ENCODE peak calls at places on chromosomes 11 and 22, in five cellular contexts. One of them, this sample, is unnamed.

GRCh38 chr11:126034026-126034822 is 28.4 kb downstream of the CDON start:
- DNase-seq in naive thymus-derived CD4-positive, alpha-beta T cell: no peak
- DNase-seq in stimulated activated CD4-positive, alpha-beta T cell treated with anti-CD3 and anti-CD28 coated beads, Interleukin-1b, Interleukin-23, amount 100 ng/mL, for 4 hours: no peak
- DNase-seq in GOT3: no peak
- DNase-seq in cerebellar cortex: no peak
- DNase-seq in this sample: no peak

GRCh38 chr22:45341503-45341902 is 31.8 kb downstream of the FAM118A start:
- DNase-seq in naive thymus-derived CD4-positive, alpha-beta T cell: peak
- DNase-seq in stimulated activated CD4-positive, alpha-beta T cell treated with anti-CD3 and anti-CD28 coated beads, Interleukin-1b, Interleukin-23, amount 100 ng/mL, for 4 hours: no peak
- DNase-seq in GOT3: no peak
- DNase-seq in cerebellar cortex: no peak
- DNase-seq in this sample: no peak

GRCh38 chr11:5204787-5205186 is 4.3 kb upstream of the OR51V1 start:
- DNase-seq in naive thymus-derived CD4-positive, alpha-beta T cell: no peak
- DNase-seq in stimulated activated CD4-positive, alpha-beta T cell treated with anti-CD3 and anti-CD28 coated beads, Interleukin-1b, Interleukin-23, amount 100 ng/mL, for 4 hours: no peak
- DNase-seq in GOT3: no peak
- DNase-seq in cerebellar cortex: peak
- DNase-seq in this sample: peak

GRCh38 chr11:35976434-35976833 is 32.6 kb downstream of the LDLRAD3 start:
- DNase-seq in naive thymus-derived CD4-positive, alpha-beta T cell: no peak
- DNase-seq in stimulated activated CD4-positive, alpha-beta T cell treated with anti-CD3 and anti-CD28 coated beads, Interleukin-1b, Interleukin-23, amount 100 ng/mL, for 4 hours: no peak
- DNase-seq in GOT3: no peak
- DNase-seq in cerebellar cortex: no peak
- DNase-seq in this sample: no peak

GRCh38 chr22:36327922-36328551 is 59.7 kb downstream of the MYH9 start:
- DNase-seq in naive thymus-derived CD4-positive, alpha-beta T cell: no peak
- DNase-seq in stimulated activated CD4-positive, alpha-beta T cell treated with anti-CD3 and anti-CD28 coated beads, Interleukin-1b, Interleukin-23, amount 100 ng/mL, for 4 hours: no peak
- DNase-seq in GOT3: no peak
- DNase-seq in cerebellar cortex: no peak
- DNase-seq in this sample: no peak

GRCh38 chr11:5719703-5720495 is 16.3 kb upstream of the OR56B1 start:
- DNase-seq in naive thymus-derived CD4-positive, alpha-beta T cell: no peak
- DNase-seq in stimulated activated CD4-positive, alpha-beta T cell treated with anti-CD3 and anti-CD28 coated beads, Interleukin-1b, Interleukin-23, amount 100 ng/mL, for 4 hours: no peak
- DNase-seq in GOT3: no peak
- DNase-seq in cerebellar cortex: no peak
- DNase-seq in this sample: no peak

GRCh38 chr11:72085836-72086475 is 5.3 kb downstream of the LRRC51 start:
- DNase-seq in naive thymus-derived CD4-positive, alpha-beta T cell: no peak
- DNase-seq in stimulated activated CD4-positive, alpha-beta T cell treated with anti-CD3 and anti-CD28 coated beads, Interleukin-1b, Interleukin-23, amount 100 ng/mL, for 4 hours: no peak
- DNase-seq in GOT3: no peak
- DNase-seq in cerebellar cortex: peak
- DNase-seq in this sample: no peak

GRCh38 chr11:14094481-14095037 is 132.0 kb downstream of the SPON1 start:
- DNase-seq in naive thymus-derived CD4-positive, alpha-beta T cell: no peak
- DNase-seq in stimulated activated CD4-positive, alpha-beta T cell treated with anti-CD3 and anti-CD28 coated beads, Interleukin-1b, Interleukin-23, amount 100 ng/mL, for 4 hours: no peak
- DNase-seq in GOT3: no peak
- DNase-seq in cerebellar cortex: no peak
- DNase-seq in this sample: no peak

GRCh38 chr22:24984122-24984521 is 31.6 kb downstream of the KIAA1671 start:
- DNase-seq in naive thymus-derived CD4-positive, alpha-beta T cell: no peak
- DNase-seq in stimulated activated CD4-positive, alpha-beta T cell treated with anti-CD3 and anti-CD28 coated beads, Interleukin-1b, Interleukin-23, amount 100 ng/mL, for 4 hours: no peak
- DNase-seq in GOT3: no peak
- DNase-seq in cerebellar cortex: no peak
- DNase-seq in this sample: no peak

GRCh38 chr22:50173983-50174355 is 3.4 kb downstream of the PANX2 start:
- DNase-seq in naive thymus-derived CD4-positive, alpha-beta T cell: no peak
- DNase-seq in stimulated activated CD4-positive, alpha-beta T cell treated with anti-CD3 and anti-CD28 coated beads, Interleukin-1b, Interleukin-23, amount 100 ng/mL, for 4 hours: no peak
- DNase-seq in GOT3: no peak
- DNase-seq in cerebellar cortex: no peak
- DNase-seq in this sample: no peak

GRCh38 chr11:97905101-97905500 is 1115.6 kb upstream of the CNTN5 start:
- DNase-seq in naive thymus-derived CD4-positive, alpha-beta T cell: no peak
- DNase-seq in stimulated activated CD4-positive, alpha-beta T cell treated with anti-CD3 and anti-CD28 coated beads, Interleukin-1b, Interleukin-23, amount 100 ng/mL, for 4 hours: no peak
- DNase-seq in GOT3: no peak
- DNase-seq in cerebellar cortex: no peak
- DNase-seq in this sample: no peak

GRCh38 chr11:85826096-85826855 is 15.3 kb upstream of the SYTL2 start:
- DNase-seq in naive thymus-derived CD4-positive, alpha-beta T cell: no peak
- DNase-seq in stimulated activated CD4-positive, alpha-beta T cell treated with anti-CD3 and anti-CD28 coated beads, Interleukin-1b, Interleukin-23, amount 100 ng/mL, for 4 hours: no peak
- DNase-seq in GOT3: no peak
- DNase-seq in cerebellar cortex: peak
- DNase-seq in this sample: no peak

GRCh38 chr11:40328890-40329617 is 1130.4 kb downstream of the LRRC4C start:
- DNase-seq in naive thymus-derived CD4-positive, alpha-beta T cell: no peak
- DNase-seq in stimulated activated CD4-positive, alpha-beta T cell treated with anti-CD3 and anti-CD28 coated beads, Interleukin-1b, Interleukin-23, amount 100 ng/mL, for 4 hours: no peak
- DNase-seq in GOT3: peak
- DNase-seq in cerebellar cortex: no peak
- DNase-seq in this sample: no peak

GRCh38 chr11:129704831-129705230 is 110.8 kb upstream of the TMEM45B start:
- DNase-seq in naive thymus-derived CD4-positive, alpha-beta T cell: no peak
- DNase-seq in stimulated activated CD4-positive, alpha-beta T cell treated with anti-CD3 and anti-CD28 coated beads, Interleukin-1b, Interleukin-23, amount 100 ng/mL, for 4 hours: no peak
- DNase-seq in GOT3: no peak
- DNase-seq in cerebellar cortex: no peak
- DNase-seq in this sample: peak

GRCh38 chr22:39223091-39223710 is 21.6 kb downstream of the PDGFB start:
- DNase-seq in naive thymus-derived CD4-positive, alpha-beta T cell: no peak
- DNase-seq in stimulated activated CD4-positive, alpha-beta T cell treated with anti-CD3 and anti-CD28 coated beads, Interleukin-1b, Interleukin-23, amount 100 ng/mL, for 4 hours: no peak
- DNase-seq in GOT3: no peak
- DNase-seq in cerebellar cortex: peak
- DNase-seq in this sample: no peak

GRCh38 chr11:75591966-75592365 is 29.9 kb downstream of the SERPINH1 start:
- DNase-seq in naive thymus-derived CD4-positive, alpha-beta T cell: no peak
- DNase-seq in stimulated activated CD4-positive, alpha-beta T cell treated with anti-CD3 and anti-CD28 coated beads, Interleukin-1b, Interleukin-23, amount 100 ng/mL, for 4 hours: no peak
- DNase-seq in GOT3: no peak
- DNase-seq in cerebellar cortex: no peak
- DNase-seq in this sample: no peak

GRCh38 chr22:42693763-42694683 is 26.6 kb downstream of the A4GALT start:
- DNase-seq in naive thymus-derived CD4-positive, alpha-beta T cell: no peak
- DNase-seq in stimulated activated CD4-positive, alpha-beta T cell treated with anti-CD3 and anti-CD28 coated beads, Interleukin-1b, Interleukin-23, amount 100 ng/mL, for 4 hours: no peak
- DNase-seq in GOT3: no peak
- DNase-seq in cerebellar cortex: no peak
- DNase-seq in this sample: no peak

GRCh38 chr11:94787798-94788197 is 19.6 kb downstream of the AMOTL1 start:
- DNase-seq in naive thymus-derived CD4-positive, alpha-beta T cell: no peak
- DNase-seq in stimulated activated CD4-positive, alpha-beta T cell treated with anti-CD3 and anti-CD28 coated beads, Interleukin-1b, Interleukin-23, amount 100 ng/mL, for 4 hours: no peak
- DNase-seq in GOT3: no peak
- DNase-seq in cerebellar cortex: no peak
- DNase-seq in this sample: no peak

GRCh38 chr11:17979770-17980371 is 33.0 kb downstream of the SERGEF start:
- DNase-seq in naive thymus-derived CD4-positive, alpha-beta T cell: peak
- DNase-seq in stimulated activated CD4-positive, alpha-beta T cell treated with anti-CD3 and anti-CD28 coated beads, Interleukin-1b, Interleukin-23, amount 100 ng/mL, for 4 hours: peak
- DNase-seq in GOT3: no peak
- DNase-seq in cerebellar cortex: peak
- DNase-seq in this sample: peak

GRCh38 chr11:28770806-28771205 is 662.6 kb downstream of the METTL15 start:
- DNase-seq in naive thymus-derived CD4-positive, alpha-beta T cell: no peak
- DNase-seq in stimulated activated CD4-positive, alpha-beta T cell treated with anti-CD3 and anti-CD28 coated beads, Interleukin-1b, Interleukin-23, amount 100 ng/mL, for 4 hours: no peak
- DNase-seq in GOT3: no peak
- DNase-seq in cerebellar cortex: no peak
- DNase-seq in this sample: no peak

GRCh38 chr22:17269607-17270261 is 50.5 kb upstream of the ADA2 start:
- DNase-seq in naive thymus-derived CD4-positive, alpha-beta T cell: no peak
- DNase-seq in stimulated activated CD4-positive, alpha-beta T cell treated with anti-CD3 and anti-CD28 coated beads, Interleukin-1b, Interleukin-23, amount 100 ng/mL, for 4 hours: no peak
- DNase-seq in GOT3: no peak
- DNase-seq in cerebellar cortex: peak
- DNase-seq in this sample: no peak

GRCh38 chr22:45441158-45441557 is 27.7 kb downstream of the RIBC2 start:
- DNase-seq in naive thymus-derived CD4-positive, alpha-beta T cell: peak
- DNase-seq in stimulated activated CD4-positive, alpha-beta T cell treated with anti-CD3 and anti-CD28 coated beads, Interleukin-1b, Interleukin-23, amount 100 ng/mL, for 4 hours: peak
- DNase-seq in GOT3: no peak
- DNase-seq in cerebellar cortex: peak
- DNase-seq in this sample: peak

GRCh38 chr11:78350101-78350645 is 67.4 kb downstream of the GAB2 start:
- DNase-seq in naive thymus-derived CD4-positive, alpha-beta T cell: no peak
- DNase-seq in stimulated activated CD4-positive, alpha-beta T cell treated with anti-CD3 and anti-CD28 coated beads, Interleukin-1b, Interleukin-23, amount 100 ng/mL, for 4 hours: no peak
- DNase-seq in GOT3: no peak
- DNase-seq in cerebellar cortex: no peak
- DNase-seq in this sample: peak

GRCh38 chr11:71577469-71578004 is 5.1 kb downstream of the KRTAP5-11 start:
- DNase-seq in naive thymus-derived CD4-positive, alpha-beta T cell: no peak
- DNase-seq in stimulated activated CD4-positive, alpha-beta T cell treated with anti-CD3 and anti-CD28 coated beads, Interleukin-1b, Interleukin-23, amount 100 ng/mL, for 4 hours: no peak
- DNase-seq in GOT3: no peak
- DNase-seq in cerebellar cortex: no peak
- DNase-seq in this sample: no peak

GRCh38 chr11:61776561-61777075 is 15.8 kb downstream of the TMEM258 start:
- DNase-seq in naive thymus-derived CD4-positive, alpha-beta T cell: no peak
- DNase-seq in stimulated activated CD4-positive, alpha-beta T cell treated with anti-CD3 and anti-CD28 coated beads, Interleukin-1b, Interleukin-23, amount 100 ng/mL, for 4 hours: peak
- DNase-seq in GOT3: no peak
- DNase-seq in cerebellar cortex: peak
- DNase-seq in this sample: no peak

GRCh38 chr11:69467646-69468045 is 13.8 kb upstream of the LINC01488 start:
- DNase-seq in naive thymus-derived CD4-positive, alpha-beta T cell: no peak
- DNase-seq in stimulated activated CD4-positive, alpha-beta T cell treated with anti-CD3 and anti-CD28 coated beads, Interleukin-1b, Interleukin-23, amount 100 ng/mL, for 4 hours: no peak
- DNase-seq in GOT3: no peak
- DNase-seq in cerebellar cortex: no peak
- DNase-seq in this sample: no peak

GRCh38 chr11:21622995-21623394 is 569.9 kb upstream of the ANO5 start:
- DNase-seq in naive thymus-derived CD4-positive, alpha-beta T cell: no peak
- DNase-seq in stimulated activated CD4-positive, alpha-beta T cell treated with anti-CD3 and anti-CD28 coated beads, Interleukin-1b, Interleukin-23, amount 100 ng/mL, for 4 hours: no peak
- DNase-seq in GOT3: no peak
- DNase-seq in cerebellar cortex: no peak
- DNase-seq in this sample: no peak

GRCh38 chr22:31177420-31178162 is 17.6 kb downstream of the RNF185 start:
- DNase-seq in naive thymus-derived CD4-positive, alpha-beta T cell: no peak
- DNase-seq in stimulated activated CD4-positive, alpha-beta T cell treated with anti-CD3 and anti-CD28 coated beads, Interleukin-1b, Interleukin-23, amount 100 ng/mL, for 4 hours: no peak
- DNase-seq in GOT3: no peak
- DNase-seq in cerebellar cortex: no peak
- DNase-seq in this sample: no peak

GRCh38 chr11:124891390-124891861 is 6.2 kb downstream of the ROBO4 start:
- DNase-seq in naive thymus-derived CD4-positive, alpha-beta T cell: no peak
- DNase-seq in stimulated activated CD4-positive, alpha-beta T cell treated with anti-CD3 and anti-CD28 coated beads, Interleukin-1b, Interleukin-23, amount 100 ng/mL, for 4 hours: no peak
- DNase-seq in GOT3: no peak
- DNase-seq in cerebellar cortex: no peak
- DNase-seq in this sample: peak

GRCh38 chr11:111066861-111067260 is 178.7 kb upstream of the POU2AF2 start:
- DNase-seq in naive thymus-derived CD4-positive, alpha-beta T cell: no peak
- DNase-seq in stimulated activated CD4-positive, alpha-beta T cell treated with anti-CD3 and anti-CD28 coated beads, Interleukin-1b, Interleukin-23, amount 100 ng/mL, for 4 hours: no peak
- DNase-seq in GOT3: no peak
- DNase-seq in cerebellar cortex: no peak
- DNase-seq in this sample: no peak

GRCh38 chr11:22795914-22796313 is 33.7 kb downstream of the SVIP start:
- DNase-seq in naive thymus-derived CD4-positive, alpha-beta T cell: no peak
- DNase-seq in stimulated activated CD4-positive, alpha-beta T cell treated with anti-CD3 and anti-CD28 coated beads, Interleukin-1b, Interleukin-23, amount 100 ng/mL, for 4 hours: no peak
- DNase-seq in GOT3: no peak
- DNase-seq in cerebellar cortex: no peak
- DNase-seq in this sample: no peak

GRCh38 chr11:59573216-59573615 is 42.4 kb downstream of the OSBP start:
- DNase-seq in naive thymus-derived CD4-positive, alpha-beta T cell: no peak
- DNase-seq in stimulated activated CD4-positive, alpha-beta T cell treated with anti-CD3 and anti-CD28 coated beads, Interleukin-1b, Interleukin-23, amount 100 ng/mL, for 4 hours: no peak
- DNase-seq in GOT3: no peak
- DNase-seq in cerebellar cortex: no peak
- DNase-seq in this sample: no peak

GRCh38 chr22:48486163-48486957 is 1341.3 kb downstream of the BRD1 start:
- DNase-seq in naive thymus-derived CD4-positive, alpha-beta T cell: no peak
- DNase-seq in stimulated activated CD4-positive, alpha-beta T cell treated with anti-CD3 and anti-CD28 coated beads, Interleukin-1b, Interleukin-23, amount 100 ng/mL, for 4 hours: no peak
- DNase-seq in GOT3: no peak
- DNase-seq in cerebellar cortex: no peak
- DNase-seq in this sample: no peak

GRCh38 chr22:31241200-31241599 is 29.1 kb downstream of the LIMK2 start:
- DNase-seq in naive thymus-derived CD4-positive, alpha-beta T cell: no peak
- DNase-seq in stimulated activated CD4-positive, alpha-beta T cell treated with anti-CD3 and anti-CD28 coated beads, Interleukin-1b, Interleukin-23, amount 100 ng/mL, for 4 hours: no peak
- DNase-seq in GOT3: no peak
- DNase-seq in cerebellar cortex: no peak
- DNase-seq in this sample: no peak

GRCh38 chr22:22047776-22048175 is 65.2 kb upstream of the TOP3B start:
- DNase-seq in naive thymus-derived CD4-positive, alpha-beta T cell: no peak
- DNase-seq in stimulated activated CD4-positive, alpha-beta T cell treated with anti-CD3 and anti-CD28 coated beads, Interleukin-1b, Interleukin-23, amount 100 ng/mL, for 4 hours: no peak
- DNase-seq in GOT3: no peak
- DNase-seq in cerebellar cortex: no peak
- DNase-seq in this sample: no peak

GRCh38 chr11:60914620-60915249 is 777 bp downstream of the TMEM109 start:
- DNase-seq in naive thymus-derived CD4-positive, alpha-beta T cell: no peak
- DNase-seq in stimulated activated CD4-positive, alpha-beta T cell treated with anti-CD3 and anti-CD28 coated beads, Interleukin-1b, Interleukin-23, amount 100 ng/mL, for 4 hours: no peak
- DNase-seq in GOT3: no peak
- DNase-seq in cerebellar cortex: peak
- DNase-seq in this sample: no peak

This sample was measured in B cell.